ENCODE peak calls at places on chromosome 2, in seven cellular contexts. One of them, this sample, is unnamed.

GRCh38 chr2:43062058-43062457 is 164.3 kb downstream of the ZFP36L2 start:
- DNase-seq in mesendoderm: no peak
- DNase-seq in mesenchymal stem cell: no peak
- DNase-seq in IMR-90: no peak
- DNase-seq in neuronal stem cell: no peak
- DNase-seq in H1: no peak
- DNase-seq in trophoblast cell: no peak
- DNase-seq in this sample: no peak

GRCh38 chr2:67516899-67517530 is 119.9 kb downstream of the ETAA1 start:
- DNase-seq in trophoblast cell: no peak
- DNase-seq in IMR-90: peak; percentile 98
- DNase-seq in neuronal stem cell: no peak
- DNase-seq in mesenchymal stem cell: peak; percentile 70
- DNase-seq in mesendoderm: no peak
- DNase-seq in H1: no peak
- DNase-seq in this sample: no peak

GRCh38 chr2:238027591-238028415 is 33.0 kb upstream of the SCLY start:
- DNase-seq in mesendoderm: no peak
- DNase-seq in H1: no peak
- DNase-seq in neuronal stem cell: no peak
- DNase-seq in IMR-90: no peak
- DNase-seq in trophoblast cell: no peak
- DNase-seq in mesenchymal stem cell: no peak
- DNase-seq in this sample: peak; percentile 41

GRCh38 chr2:14348247-14348646 is 284.3 kb upstream of the LRATD1 start:
- DNase-seq in mesenchymal stem cell: no peak
- DNase-seq in neuronal stem cell: no peak
- DNase-seq in H1: no peak
- DNase-seq in trophoblast cell: no peak
- DNase-seq in mesendoderm: no peak
- DNase-seq in IMR-90: no peak
- DNase-seq in this sample: no peak

GRCh38 chr2:98917031-98917459 is 19.0 kb downstream of the CRACDL start:
- DNase-seq in H1: no peak
- DNase-seq in trophoblast cell: peak; percentile 66
- DNase-seq in mesendoderm: peak; percentile 23
- DNase-seq in mesenchymal stem cell: peak; percentile 47
- DNase-seq in neuronal stem cell: no peak
- DNase-seq in IMR-90: peak; percentile 84
- DNase-seq in this sample: no peak

GRCh38 chr2:86026744-86027065 is 79.0 kb downstream of the POLR1A start:
- DNase-seq in trophoblast cell: no peak
- DNase-seq in neuronal stem cell: no peak
- DNase-seq in mesendoderm: no peak
- DNase-seq in H1: no peak
- DNase-seq in IMR-90: no peak
- DNase-seq in mesenchymal stem cell: no peak
- DNase-seq in this sample: no peak

GRCh38 chr2:174776686-174777085 is 12.4 kb upstream of the CHRNA1 start:
- DNase-seq in trophoblast cell: no peak
- DNase-seq in neuronal stem cell: no peak
- DNase-seq in IMR-90: no peak
- DNase-seq in mesendoderm: no peak
- DNase-seq in H1: no peak
- DNase-seq in mesenchymal stem cell: no peak
- DNase-seq in this sample: no peak

GRCh38 chr2:201204655-201205515 is 21.9 kb downstream of the CASP10 start:
- DNase-seq in mesendoderm: no peak
- DNase-seq in mesenchymal stem cell: no peak
- DNase-seq in neuronal stem cell: no peak
- DNase-seq in IMR-90: no peak
- DNase-seq in H1: no peak
- DNase-seq in trophoblast cell: no peak
- DNase-seq in this sample: no peak

GRCh38 chr2:23711979-23712755 is 214.8 kb downstream of the ATAD2B start:
- DNase-seq in trophoblast cell: no peak
- DNase-seq in neuronal stem cell: peak; percentile 45
- DNase-seq in mesendoderm: peak; percentile 97
- DNase-seq in IMR-90: peak; percentile 10
- DNase-seq in H1: no peak
- DNase-seq in mesenchymal stem cell: peak; percentile 82
- DNase-seq in this sample: peak; percentile 74

GRCh38 chr2:179106342-179107178 is 56.6 kb upstream of the CCDC141 start:
- DNase-seq in neuronal stem cell: no peak
- DNase-seq in IMR-90: peak; percentile 94
- DNase-seq in mesendoderm: peak; percentile 8
- DNase-seq in mesenchymal stem cell: peak; percentile 91
- DNase-seq in H1: no peak
- DNase-seq in trophoblast cell: peak; percentile 50
- DNase-seq in this sample: no peak

GRCh38 chr2:121501554-121501953 is 29.1 kb upstream of the RNU4ATAC start:
- DNase-seq in IMR-90: no peak
- DNase-seq in mesenchymal stem cell: no peak
- DNase-seq in H1: no peak
- DNase-seq in trophoblast cell: peak; percentile 68
- DNase-seq in neuronal stem cell: no peak
- DNase-seq in mesendoderm: no peak
- DNase-seq in this sample: no peak

GRCh38 chr2:175552902-175553301 is 371.4 kb upstream of the ATP5MC3 start:
- DNase-seq in H1: no peak
- DNase-seq in mesendoderm: no peak
- DNase-seq in neuronal stem cell: no peak
- DNase-seq in trophoblast cell: no peak
- DNase-seq in mesenchymal stem cell: no peak
- DNase-seq in IMR-90: no peak
- DNase-seq in this sample: no peak

GRCh38 chr2:105865222-105865913 is 120.7 kb downstream of the NCK2 start:
- DNase-seq in trophoblast cell: no peak
- DNase-seq in mesendoderm: no peak
- DNase-seq in neuronal stem cell: no peak
- DNase-seq in IMR-90: peak; percentile 56
- DNase-seq in mesenchymal stem cell: peak; percentile 37
- DNase-seq in H1: no peak
- DNase-seq in this sample: no peak

GRCh38 chr2:238107525-238108422 is 7.6 kb downstream of the ESPNL start:
- DNase-seq in mesendoderm: no peak
- DNase-seq in trophoblast cell: peak; percentile 48
- DNase-seq in H1: no peak
- DNase-seq in IMR-90: no peak
- DNase-seq in mesenchymal stem cell: no peak
- DNase-seq in neuronal stem cell: no peak
- DNase-seq in this sample: peak; percentile 44

GRCh38 chr2:72788756-72789155 is 37.1 kb downstream of the EXOC6B start:
- DNase-seq in IMR-90: peak; percentile 69
- DNase-seq in mesendoderm: no peak
- DNase-seq in H1: no peak
- DNase-seq in neuronal stem cell: no peak
- DNase-seq in mesenchymal stem cell: peak; percentile 56
- DNase-seq in trophoblast cell: no peak
- DNase-seq in this sample: no peak

GRCh38 chr2:140504596-140504995 is 1626.2 kb downstream of the LRP1B start:
- DNase-seq in trophoblast cell: no peak
- DNase-seq in mesenchymal stem cell: peak; percentile 10
- DNase-seq in neuronal stem cell: no peak
- DNase-seq in mesendoderm: no peak
- DNase-seq in H1: no peak
- DNase-seq in IMR-90: no peak
- DNase-seq in this sample: no peak

GRCh38 chr2:239569401-239570090 is 168.7 kb upstream of the HDAC4 start:
- DNase-seq in H1: no peak
- DNase-seq in trophoblast cell: no peak
- DNase-seq in neuronal stem cell: no peak
- DNase-seq in mesendoderm: no peak
- DNase-seq in mesenchymal stem cell: no peak
- DNase-seq in IMR-90: no peak
- DNase-seq in this sample: no peak

GRCh38 chr2:75595541-75596395 is 35.0 kb upstream of the EVA1A start:
- DNase-seq in neuronal stem cell: no peak
- DNase-seq in mesenchymal stem cell: peak; percentile 33
- DNase-seq in trophoblast cell: peak; percentile 83
- DNase-seq in mesendoderm: no peak
- DNase-seq in H1: no peak
- DNase-seq in IMR-90: peak; percentile 95
- DNase-seq in this sample: no peak

GRCh38 chr2:216346781-216347180 is 25.5 kb downstream of the MARCHF4 start:
- DNase-seq in trophoblast cell: no peak
- DNase-seq in H1: no peak
- DNase-seq in neuronal stem cell: no peak
- DNase-seq in IMR-90: no peak
- DNase-seq in mesenchymal stem cell: no peak
- DNase-seq in mesendoderm: no peak
- DNase-seq in this sample: no peak

GRCh38 chr2:109277414-109277813 is 148.4 kb downstream of the SH3RF3 start:
- DNase-seq in H1: no peak
- DNase-seq in neuronal stem cell: no peak
- DNase-seq in mesendoderm: no peak
- DNase-seq in IMR-90: no peak
- DNase-seq in mesenchymal stem cell: no peak
- DNase-seq in trophoblast cell: no peak
- DNase-seq in this sample: no peak
- H3K23ac ChIP-seq in H1: no peak overlapping the region
- H3K23ac ChIP-seq in neuronal stem cell: no peak overlapping the region
- H3K23ac ChIP-seq in mesendoderm: no peak overlapping the region
- H3K23ac ChIP-seq in IMR-90: no peak overlapping the region
- H3K23ac ChIP-seq in mesenchymal stem cell: no peak overlapping the region
- H3K23ac ChIP-seq in trophoblast cell: no peak overlapping the region
- H3K23ac ChIP-seq in this sample: no peak overlapping the region

GRCh38 chr2:159457589-159457988 is 158.8 kb downstream of the BAZ2B start:
- DNase-seq in H1: no peak
- DNase-seq in IMR-90: no peak
- DNase-seq in mesenchymal stem cell: no peak
- DNase-seq in mesendoderm: no peak
- DNase-seq in neuronal stem cell: no peak
- DNase-seq in trophoblast cell: no peak
- DNase-seq in this sample: no peak

GRCh38 chr2:159456500-159457426 is 159.6 kb downstream of the BAZ2B start:
- DNase-seq in mesendoderm: no peak
- DNase-seq in IMR-90: peak; percentile 12
- DNase-seq in trophoblast cell: peak; percentile 92
- DNase-seq in H1: no peak
- DNase-seq in mesenchymal stem cell: no peak
- DNase-seq in neuronal stem cell: no peak
- DNase-seq in this sample: no peak

GRCh38 chr2:159461076-159461475 is 155.3 kb downstream of the BAZ2B start:
- DNase-seq in neuronal stem cell: no peak
- DNase-seq in mesendoderm: no peak
- DNase-seq in H1: no peak
- DNase-seq in trophoblast cell: no peak
- DNase-seq in IMR-90: no peak
- DNase-seq in mesenchymal stem cell: no peak
- DNase-seq in this sample: no peak

GRCh38 chr2:159460227-159460626 is 156.1 kb downstream of the BAZ2B start:
- DNase-seq in trophoblast cell: no peak
- DNase-seq in neuronal stem cell: no peak
- DNase-seq in mesendoderm: no peak
- DNase-seq in IMR-90: no peak
- DNase-seq in mesenchymal stem cell: no peak
- DNase-seq in H1: no peak
- DNase-seq in this sample: no peak

GRCh38 chr2:159459279-159459678 is 157.1 kb downstream of the BAZ2B start:
- DNase-seq in neuronal stem cell: no peak
- DNase-seq in H1: no peak
- DNase-seq in IMR-90: peak; percentile 14
- DNase-seq in mesenchymal stem cell: no peak
- DNase-seq in mesendoderm: no peak
- DNase-seq in trophoblast cell: no peak
- DNase-seq in this sample: no peak
- H2BK5ac ChIP-seq in neuronal stem cell: no peak overlapping the region
- H2BK5ac ChIP-seq in H1: no peak overlapping the region
- H2BK5ac ChIP-seq in IMR-90: no peak overlapping the region
- H2BK5ac ChIP-seq in mesenchymal stem cell: no peak overlapping the region
- H2BK5ac ChIP-seq in mesendoderm: no peak overlapping the region
- H2BK5ac ChIP-seq in trophoblast cell: no peak overlapping the region
- H2BK5ac ChIP-seq in this sample: no peak overlapping the region

GRCh38 chr2:176997792-176998169 is 214.8 kb upstream of the HNRNPA3 start:
- DNase-seq in trophoblast cell: no peak
- DNase-seq in IMR-90: no peak
- DNase-seq in neuronal stem cell: no peak
- DNase-seq in mesendoderm: no peak
- DNase-seq in mesenchymal stem cell: no peak
- DNase-seq in H1: no peak
- DNase-seq in this sample: no peak

GRCh38 chr2:177000408-177000807 is 212.2 kb upstream of the HNRNPA3 start:
- DNase-seq in trophoblast cell: peak; percentile 67
- DNase-seq in mesenchymal stem cell: no peak
- DNase-seq in neuronal stem cell: no peak
- DNase-seq in IMR-90: no peak
- DNase-seq in H1: no peak
- DNase-seq in mesendoderm: peak; percentile 64
- DNase-seq in this sample: no peak

GRCh38 chr2:176999331-176999730 is 213.3 kb upstream of the HNRNPA3 start:
- DNase-seq in mesendoderm: peak; percentile 4
- DNase-seq in neuronal stem cell: no peak
- DNase-seq in IMR-90: peak; percentile 1
- DNase-seq in mesenchymal stem cell: peak; percentile 12
- DNase-seq in trophoblast cell: no peak
- DNase-seq in H1: no peak
- DNase-seq in this sample: no peak

GRCh38 chr2:177002983-177003382 is 209.6 kb upstream of the HNRNPA3 start:
- DNase-seq in mesendoderm: no peak
- DNase-seq in neuronal stem cell: no peak
- DNase-seq in H1: no peak
- DNase-seq in IMR-90: no peak
- DNase-seq in mesenchymal stem cell: no peak
- DNase-seq in trophoblast cell: no peak
- DNase-seq in this sample: no peak

DNA sequence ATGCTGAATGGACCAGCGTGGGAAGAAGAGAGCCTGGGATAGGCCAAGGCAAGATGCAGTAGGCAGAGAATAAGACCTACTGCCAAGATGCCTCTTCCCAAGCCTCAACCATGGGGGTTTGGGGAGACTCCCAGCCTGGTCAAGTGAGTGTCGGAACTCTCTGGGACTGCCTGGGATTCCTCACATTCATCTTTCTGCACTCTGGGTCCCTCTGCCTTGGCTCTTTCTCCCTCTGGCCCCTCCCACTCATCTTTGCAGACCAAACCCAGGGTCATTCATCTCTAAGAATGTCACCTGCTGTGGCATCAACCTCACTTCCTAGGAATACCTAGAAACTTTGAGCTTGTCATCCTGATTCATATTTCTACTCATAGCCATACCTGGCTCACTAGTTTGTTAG is 211.3 kb upstream of the HNRNPA3 start:
- DNase-seq in mesendoderm: peak; percentile 36
- DNase-seq in neuronal stem cell: no peak
- DNase-seq in trophoblast cell: no peak
- DNase-seq in IMR-90: no peak
- DNase-seq in H1: no peak
- DNase-seq in mesenchymal stem cell: no peak
- DNase-seq in this sample: no peak
- H3K23ac ChIP-seq in mesendoderm: no peak overlapping the region
- H3K23ac ChIP-seq in neuronal stem cell: no peak overlapping the region
- H3K23ac ChIP-seq in trophoblast cell: no peak overlapping the region
- H3K23ac ChIP-seq in IMR-90: no peak overlapping the region
- H3K23ac ChIP-seq in H1: no peak overlapping the region
- H3K23ac ChIP-seq in mesenchymal stem cell: no peak overlapping the region
- H3K23ac ChIP-seq in this sample: no peak overlapping the region

DNA sequence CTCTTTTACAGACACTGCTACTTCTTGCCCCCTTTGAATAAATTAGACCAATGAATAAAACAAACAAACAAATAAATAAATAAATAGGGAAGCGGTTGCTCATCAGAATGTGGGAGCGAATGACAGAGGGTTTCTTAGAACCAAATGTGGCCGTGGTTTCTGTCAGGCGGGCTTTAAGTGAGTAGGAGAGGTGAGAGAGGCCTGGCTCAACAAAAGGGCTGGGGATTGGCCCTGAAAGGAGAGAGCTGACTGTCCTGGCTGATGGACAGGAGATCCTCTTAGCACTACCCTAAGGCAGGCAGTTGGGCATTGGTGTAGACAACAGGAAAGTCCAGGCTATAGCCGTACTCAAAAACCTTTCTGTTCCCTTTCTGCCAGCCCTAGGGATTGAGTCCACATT is 6.6 kb downstream of the IL1B start:
- DNase-seq in IMR-90: no peak
- DNase-seq in neuronal stem cell: no peak
- DNase-seq in H1: no peak
- DNase-seq in mesendoderm: no peak
- DNase-seq in mesenchymal stem cell: no peak
- DNase-seq in trophoblast cell: no peak
- DNase-seq in this sample: no peak
- H2BK5ac ChIP-seq in IMR-90: no peak overlapping the region
- H2BK5ac ChIP-seq in neuronal stem cell: no peak overlapping the region
- H2BK5ac ChIP-seq in H1: no peak overlapping the region
- H2BK5ac ChIP-seq in mesendoderm: no peak overlapping the region
- H2BK5ac ChIP-seq in mesenchymal stem cell: no peak overlapping the region
- H2BK5ac ChIP-seq in trophoblast cell: no peak overlapping the region
- H2BK5ac ChIP-seq in this sample: no peak overlapping the region